ENCODE peak calls at places on chromosome 9, in seven cellular contexts. V is IMR-90; I is CD4-positive, alpha-beta T cell; T is ovary; F is dorsolateral prefrontal cortex; P is GM23248; U is GM23338. J is an unnamed sample.

GRCh38 chr9:125325821-125326220 is 64.2 kb downstream of the GAPVD1 start:
- DNase-seq in P (peak; percentile 17), F (no peak), T (no peak), I (no peak), U (no peak), V (peak; percentile 36), J (no peak)

GRCh38 chr9:32571969-32572899 is 725 bp downstream of the NDUFB6 start:
- DNase-seq in V (peak; percentile 82), P (peak; percentile 90), T (no peak), I (peak; percentile 54), U (peak; percentile 92), F (peak; percentile 57), J (peak; percentile 11)

GRCh38 chr9:68538200-68538599 is 2.5 kb downstream of the TMEM252 start:
- DNase-seq in U (no peak), T (no peak), V (peak; percentile 26), F (no peak), I (no peak), P (no peak), J (no peak)

GRCh38 chr9:8649157-8649556 is 849.6 kb upstream of the DMAC1 start:
- DNase-seq in V (no peak), T (no peak), I (no peak), P (no peak), F (no peak), U (no peak), J (no peak)

GRCh38 chr9:135508211-135508820 is 7.8 kb downstream of the MRPS2 start:
- DNase-seq in V (no peak), U (no peak), P (no peak), F (peak; percentile 17), I (no peak), T (no peak), J (no peak)

GRCh38 chr9:97307500-97308163 is at the start of gene CCDC180:
- DNase-seq in T (no peak), U (peak; percentile 53), F (no peak), P (peak; percentile 51), V (no peak), I (no peak), J (no peak)

GRCh38 chr9:138053996-138054752 is 176.6 kb downstream of the CACNA1B start:
- DNase-seq in T (no peak), I (no peak), P (no peak), F (peak; percentile 66), V (no peak), U (no peak), J (no peak)

GRCh38 chr9:129803679-129804065 is 688 bp downstream of the TOR1B start:
- DNase-seq in F (no peak), V (no peak), U (no peak), I (no peak), P (peak; percentile 33), T (no peak), J (no peak)

GRCh38 chr9:134564431-134565170 is 77.0 kb upstream of the COL5A1 start:
- DNase-seq in T (no peak), V (peak; percentile 94), P (peak; percentile 94), U (no peak), F (no peak), I (no peak), J (no peak)

GRCh38 chr9:84343111-84343521 is 2.6 kb upstream of the SLC28A3 start:
- DNase-seq in F (no peak), U (no peak), V (peak; percentile 52), P (peak; percentile 17), I (no peak), T (no peak), J (no peak)

GRCh38 chr9:69180670-69181069 is 6.6 kb downstream of the TJP2 start:
- DNase-seq in T (no peak), P (peak; percentile 96), F (no peak), V (peak; percentile 99), I (peak; percentile 26), U (no peak), J (no peak)

GRCh38 chr9:35993976-35994720 is 36.2 kb upstream of the OR2S2 start:
- DNase-seq in P (peak; percentile 43), I (no peak), F (no peak), V (peak; percentile 13), T (no peak), U (no peak), J (no peak)

GRCh38 chr9:135075234-135076142 is 12.0 kb upstream of the OLFM1 start:
- DNase-seq in F (peak; percentile 68), P (peak; percentile 80), T (peak; percentile 46), I (no peak), V (no peak), U (peak; percentile 75), J (peak; percentile 38)

GRCh38 chr9:118896356-118897000 is 472.8 kb downstream of the BRINP1 start:
- DNase-seq in V (no peak), I (no peak), T (no peak), P (peak; percentile 14), F (no peak), U (no peak), J (no peak)

GRCh38 chr9:134066923-134067851 is 639 bp downstream of the BRD3 start:
- DNase-seq in F (no peak), I (peak; percentile 12), T (no peak), U (peak; percentile 43), P (peak; percentile 60), V (peak; percentile 31), J (no peak)

GRCh38 chr9:86807577-86807976 is 139.7 kb downstream of the GAS1 start:
- DNase-seq in I (no peak), P (peak; percentile 14), U (peak; percentile 79), V (no peak), F (no peak), T (peak; percentile 69), J (peak; percentile 26)

GRCh38 chr9:134642385-134643181 is 980 bp downstream of the COL5A1 start:
- DNase-seq in T (peak; percentile 78), U (peak; percentile 69), V (peak; percentile 91), P (peak; percentile 89), I (no peak), F (no peak), J (no peak)

GRCh38 chr9:37859043-37859442 is 44.9 kb downstream of the SLC25A51 start:
- DNase-seq in U (no peak), F (no peak), T (no peak), I (no peak), P (peak; percentile 32), V (peak; percentile 33), J (no peak)

GRCh38 chr9:134324359-134325095 is 1.7 kb upstream of the RXRA start:
- DNase-seq in I (no peak), F (no peak), T (peak; percentile 40), P (no peak), V (peak; percentile 35), U (no peak), J (no peak)

GRCh38 chr9:90007516-90008430 is 403.0 kb downstream of the GADD45G start:
- DNase-seq in V (peak; percentile 82), I (no peak), P (peak; percentile 77), T (no peak), F (no peak), U (peak; percentile 21), J (no peak)

GRCh38 chr9:89608646-89609335 is 4.0 kb downstream of the GADD45G start:
- DNase-seq in T (no peak), I (no peak), P (no peak), V (no peak), F (no peak), U (no peak), J (no peak)

GRCh38 chr9:134557331-134557730 is 84.3 kb upstream of the COL5A1 start:
- DNase-seq in P (no peak), U (no peak), I (no peak), F (peak; percentile 60), T (no peak), V (no peak), J (no peak)

GRCh38 chr9:34206561-34206960 is 27.7 kb downstream of the UBAP1 start:
- DNase-seq in U (no peak), T (no peak), P (no peak), I (no peak), V (no peak), F (no peak), J (no peak)

GRCh38 chr9:129111143-129111761 is at the start of gene PTPA:
- DNase-seq in U (peak; percentile 90), V (peak; percentile 85), I (peak; percentile 80), F (peak; percentile 72), P (peak; percentile 96), T (peak; percentile 84), J (peak; percentile 82)

GRCh38 chr9:130824616-130825015 is 10.4 kb upstream of the ABL1 start:
- DNase-seq in P (peak; percentile 37), T (no peak), F (no peak), I (no peak), U (no peak), V (no peak), J (no peak)
- H3K27ac ChIP-seq in P (peak overlapping the region; percentile 66), T (peak overlapping the region; percentile 68), F (peak overlapping the region; percentile 43), I (no peak overlapping the region), U (peak overlapping the region; percentile 88), V (peak overlapping the region; percentile 96), J (peak overlapping the region; percentile 67)

GRCh38 chr9:121721770-121722169 is 70.3 kb downstream of the DAB2IP start:
- DNase-seq in P (peak; percentile 37), T (peak; percentile 66), U (no peak), F (no peak), I (no peak), V (peak; percentile 54), J (no peak)

GRCh38 chr9:121718501-121718900 is 67.1 kb downstream of the DAB2IP start:
- DNase-seq in I (no peak), U (peak; percentile 47), F (no peak), V (no peak), P (peak; percentile 15), T (no peak), J (no peak)

GRCh38 chr9:121720311-121720991 is 69.0 kb downstream of the DAB2IP start:
- DNase-seq in V (no peak), U (no peak), F (no peak), P (peak; percentile 26), I (no peak), T (no peak), J (no peak)

GRCh38 chr9:121718063-121718462 is 66.6 kb downstream of the DAB2IP start:
- DNase-seq in V (peak; percentile 65), F (peak; percentile 79), P (peak; percentile 86), T (peak; percentile 59), I (no peak), U (no peak), J (peak; percentile 40)

GRCh38 chr9:121720992-121721350 is 69.5 kb downstream of the DAB2IP start:
- DNase-seq in F (no peak), T (no peak), P (peak; percentile 47), U (peak; percentile 56), V (no peak), I (no peak), J (no peak)
- H3K27ac ChIP-seq in F (no peak overlapping the region), T (no peak overlapping the region), P (no peak overlapping the region), U (peak overlapping the region; percentile 19), V (peak overlapping the region; percentile 92), I (no peak overlapping the region), J (no peak overlapping the region)

DNA sequence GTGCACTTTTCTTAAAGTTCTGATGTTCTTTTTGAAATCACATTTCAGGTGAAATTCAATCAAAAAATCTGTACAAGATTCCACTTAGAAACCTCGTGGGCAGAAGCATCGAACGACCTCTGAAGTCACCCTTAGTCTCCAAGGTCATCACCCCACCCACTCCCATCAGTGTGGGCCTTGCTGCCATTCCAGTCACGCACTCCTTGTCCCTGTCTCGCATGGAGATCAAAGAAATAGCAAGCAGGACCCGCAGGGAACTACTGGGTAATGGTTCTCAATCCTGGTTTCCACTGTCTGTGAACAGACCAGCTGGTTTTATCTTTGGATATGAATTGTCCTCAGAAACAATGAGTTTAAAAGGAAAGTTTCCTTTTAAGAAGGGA is 8.1 kb upstream of the SLC2A8 start:
- DNase-seq in V (no peak), I (no peak), P (no peak), T (no peak), U (no peak), F (no peak), J (no peak)
- H3K27ac ChIP-seq in V (peak overlapping the region; percentile 83), I (no peak overlapping the region), P (no peak overlapping the region), T (no peak overlapping the region), U (no peak overlapping the region), F (peak overlapping the region; percentile 80), J (no peak overlapping the region)

GRCh38 chr9:5994486-5994885 is 20.9 kb downstream of the RANBP6 start:
- DNase-seq in I (no peak), P (no peak), F (no peak), T (no peak), U (no peak), V (no peak), J (no peak)
- H3K27ac ChIP-seq in I (no peak overlapping the region), P (no peak overlapping the region), F (no peak overlapping the region), T (no peak overlapping the region), U (no peak overlapping the region), V (no peak overlapping the region), J (no peak overlapping the region)